ENCODE peak calls at places on chromosomes 13 and 19, in four cellular contexts. One of them, this sample, is unnamed.

GRCh38 chr19:43439183-43440063 is 24.7 kb downstream of the TEX101 start:
- DNase-seq in neuronal stem cell: no peak
- DNase-seq in H1: no peak
- DNase-seq in H9: no peak
- DNase-seq in this sample: no peak

GRCh38 chr13:27353653-27354052 is 70.8 kb upstream of the GTF3A start:
- DNase-seq in neuronal stem cell: no peak
- DNase-seq in H1: no peak
- DNase-seq in H9: no peak
- DNase-seq in this sample: no peak

GRCh38 chr13:33352520-33352919 is 67.0 kb upstream of the STARD13 start:
- DNase-seq in neuronal stem cell: no peak
- DNase-seq in H1: no peak
- DNase-seq in H9: no peak
- DNase-seq in this sample: no peak

GRCh38 chr19:33032218-33032781 is 32.4 kb downstream of the RHPN2 start:
- DNase-seq in neuronal stem cell: no peak
- DNase-seq in H1: no peak
- DNase-seq in H9: no peak
- DNase-seq in this sample: no peak

GRCh38 chr13:57595775-57596174 is 35.8 kb upstream of the PCDH17 start:
- DNase-seq in neuronal stem cell: no peak
- DNase-seq in H1: no peak
- DNase-seq in H9: no peak
- DNase-seq in this sample: no peak

GRCh38 chr19:35468637-35469036 is 20.6 kb downstream of the FFAR2 start:
- DNase-seq in neuronal stem cell: no peak
- DNase-seq in H1: no peak
- DNase-seq in H9: peak
- DNase-seq in this sample: no peak

GRCh38 chr19:55549500-55550320 is 4.4 kb upstream of the SBK3 start:
- DNase-seq in neuronal stem cell: peak
- DNase-seq in H1: no peak
- DNase-seq in H9: peak
- DNase-seq in this sample: peak

GRCh38 chr13:64640002-64640401 is 2590.1 kb downstream of the PCDH9 start:
- DNase-seq in neuronal stem cell: no peak
- DNase-seq in H1: no peak
- DNase-seq in H9: no peak
- DNase-seq in this sample: no peak

GRCh38 chr19:58409010-58409790 is 751 bp downstream of the ZNF584 start:
- DNase-seq in neuronal stem cell: no peak
- DNase-seq in H1: no peak
- DNase-seq in H9: peak
- DNase-seq in this sample: peak

GRCh38 chr19:41597600-41598041 is 21.7 kb downstream of the CEACAM21 start:
- DNase-seq in neuronal stem cell: peak
- DNase-seq in H1: no peak
- DNase-seq in H9: peak
- DNase-seq in this sample: peak

GRCh38 chr19:10760268-10760944 is 42.5 kb downstream of the DNM2 start:
- DNase-seq in neuronal stem cell: no peak
- DNase-seq in H1: no peak
- DNase-seq in H9: no peak
- DNase-seq in this sample: peak

GRCh38 chr13:48728226-48728625 is 74.5 kb downstream of the CYSLTR2 start:
- DNase-seq in neuronal stem cell: no peak
- DNase-seq in H1: no peak
- DNase-seq in H9: no peak
- DNase-seq in this sample: no peak

GRCh38 chr19:5128932-5129389 is 160.0 kb downstream of the KDM4B start:
- DNase-seq in neuronal stem cell: no peak
- DNase-seq in H1: no peak
- DNase-seq in H9: no peak
- DNase-seq in this sample: no peak

GRCh38 chr19:4713384-4713951 is 10.2 kb downstream of the DPP9 start:
- DNase-seq in neuronal stem cell: no peak
- DNase-seq in H1: no peak
- DNase-seq in H9: no peak
- DNase-seq in this sample: peak

GRCh38 chr13:35909837-35910236 is 221.3 kb downstream of the DCLK1 start:
- DNase-seq in neuronal stem cell: no peak
- DNase-seq in H1: no peak
- DNase-seq in H9: no peak
- DNase-seq in this sample: no peak

GRCh38 chr19:2607712-2608601 is 94.5 kb downstream of the GNG7 start:
- DNase-seq in neuronal stem cell: no peak
- DNase-seq in H1: no peak
- DNase-seq in H9: no peak
- DNase-seq in this sample: no peak

GRCh38 chr19:10112037-10112751 is 701 bp downstream of the P2RY11 start:
- DNase-seq in neuronal stem cell: no peak
- DNase-seq in H1: no peak
- DNase-seq in H9: no peak
- DNase-seq in this sample: no peak

GRCh38 chr19:54662730-54663129 is at the start of gene LILRB4:
- DNase-seq in neuronal stem cell: no peak
- DNase-seq in H1: no peak
- DNase-seq in H9: no peak
- DNase-seq in this sample: peak

GRCh38 chr19:51219307-51219706 is 5.6 kb upstream of the CD33 start:
- DNase-seq in neuronal stem cell: no peak
- DNase-seq in H1: no peak
- DNase-seq in H9: no peak
- DNase-seq in this sample: no peak

GRCh38 chr13:77328819-77329132 is 1.9 kb upstream of the MYCBP2 start:
- DNase-seq in neuronal stem cell: no peak
- DNase-seq in H1: no peak
- DNase-seq in H9: no peak
- DNase-seq in this sample: no peak

GRCh38 chr13:25847145-25847544 is 204.7 kb downstream of the SHISA2 start:
- DNase-seq in neuronal stem cell: no peak
- DNase-seq in H1: no peak
- DNase-seq in H9: no peak
- DNase-seq in this sample: no peak

GRCh38 chr13:100833427-100833826 is 158.8 kb upstream of the TMTC4 start:
- DNase-seq in neuronal stem cell: no peak
- DNase-seq in H1: no peak
- DNase-seq in H9: no peak
- DNase-seq in this sample: no peak

GRCh38 chr13:100128838-100129237 is 39.9 kb downstream of the PCCA start:
- DNase-seq in neuronal stem cell: no peak
- DNase-seq in H1: no peak
- DNase-seq in H9: no peak
- DNase-seq in this sample: no peak

GRCh38 chr13:72198042-72198441 is 331.0 kb upstream of the DACH1 start:
- DNase-seq in neuronal stem cell: no peak
- DNase-seq in H1: no peak
- DNase-seq in H9: no peak
- DNase-seq in this sample: no peak

GRCh38 chr19:7413629-7414028 is 64.9 kb downstream of the ARHGEF18 start:
- DNase-seq in neuronal stem cell: no peak
- DNase-seq in H1: no peak
- DNase-seq in H9: no peak
- DNase-seq in this sample: no peak

GRCh38 chr19:7418575-7418974 is 69.8 kb downstream of the ARHGEF18 start:
- DNase-seq in neuronal stem cell: no peak
- DNase-seq in H1: no peak
- DNase-seq in H9: no peak
- DNase-seq in this sample: no peak

GRCh38 chr19:7417671-7418324 is 69.1 kb downstream of the ARHGEF18 start:
- DNase-seq in neuronal stem cell: no peak
- DNase-seq in H1: no peak
- DNase-seq in H9: no peak
- DNase-seq in this sample: no peak

GRCh38 chr19:7415857-7416371 is 67.2 kb downstream of the ARHGEF18 start:
- DNase-seq in neuronal stem cell: no peak
- DNase-seq in H1: no peak
- DNase-seq in H9: no peak
- DNase-seq in this sample: no peak

GRCh38 chr19:7415163-7415856 is 66.6 kb downstream of the ARHGEF18 start:
- DNase-seq in neuronal stem cell: no peak
- DNase-seq in H1: no peak
- DNase-seq in H9: no peak
- DNase-seq in this sample: no peak
- H2BK12ac ChIP-seq in neuronal stem cell: peak
- H2BK12ac ChIP-seq in H1: no peak
- H2BK12ac ChIP-seq in H9: no peak
- H2BK12ac ChIP-seq in this sample: no peak

GRCh38 chr13:99013951-99014350 is 36.1 kb upstream of the DOCK9 start:
- DNase-seq in neuronal stem cell: no peak
- DNase-seq in H1: no peak
- DNase-seq in H9: no peak
- DNase-seq in this sample: no peak

GRCh38 chr13:99014391-99014988 is 36.6 kb upstream of the DOCK9 start:
- DNase-seq in neuronal stem cell: no peak
- DNase-seq in H1: no peak
- DNase-seq in H9: no peak
- DNase-seq in this sample: no peak

GRCh38 chr13:99015606-99016520 is 38.0 kb upstream of the DOCK9 start:
- DNase-seq in neuronal stem cell: no peak
- DNase-seq in H1: no peak
- DNase-seq in H9: no peak
- DNase-seq in this sample: no peak

GRCh38 chr13:99022953-99023352 is 45.1 kb upstream of the DOCK9 start:
- DNase-seq in neuronal stem cell: no peak
- DNase-seq in H1: no peak
- DNase-seq in H9: no peak
- DNase-seq in this sample: no peak

DNA sequence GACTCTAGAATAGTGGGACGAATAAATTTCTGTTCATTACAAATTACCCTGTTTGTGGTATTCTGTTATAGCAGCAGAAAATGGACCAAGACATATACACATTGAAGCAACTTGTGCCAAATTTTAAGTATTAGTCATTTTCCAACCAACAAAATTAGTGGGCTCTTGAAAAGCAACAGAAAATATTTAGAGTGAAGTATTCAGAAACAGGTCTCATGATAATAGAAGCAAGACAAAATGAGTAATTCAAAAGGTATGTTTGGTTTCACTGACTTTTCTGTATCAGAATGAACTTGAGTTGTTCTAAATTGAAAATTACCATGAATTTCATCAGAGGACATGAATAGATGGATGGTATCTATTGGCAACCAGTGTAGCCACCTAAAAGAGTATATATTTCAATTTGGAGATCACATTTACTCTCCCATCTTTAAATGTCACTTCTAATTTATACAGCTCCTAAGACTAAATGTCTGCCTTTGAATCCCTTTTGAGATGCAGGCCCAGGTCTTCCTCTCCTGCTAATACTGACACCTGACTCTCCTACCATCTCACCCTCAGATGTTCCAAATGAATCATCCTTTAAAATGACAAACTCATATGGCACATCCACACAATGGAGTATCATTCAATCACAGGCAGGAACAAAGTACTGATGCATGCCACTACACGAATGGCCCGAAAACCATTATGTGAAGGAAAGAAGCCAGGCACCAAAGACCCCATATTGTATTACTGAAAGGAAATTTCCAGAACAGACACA is 40.7 kb upstream of the DOCK9 start:
- DNase-seq in neuronal stem cell: no peak
- DNase-seq in H1: no peak
- DNase-seq in H9: no peak
- DNase-seq in this sample: peak
- H3K4ac ChIP-seq in neuronal stem cell: no peak
- H3K4ac ChIP-seq in H1: no peak
- H3K4ac ChIP-seq in H9: no peak
- H3K4ac ChIP-seq in this sample: peak

GRCh38 chr13:54029720-54030119 is 1001.1 kb downstream of the OLFM4 start:
- DNase-seq in neuronal stem cell: no peak
- DNase-seq in H1: no peak
- DNase-seq in H9: no peak
- DNase-seq in this sample: no peak

GRCh38 chr13:54029226-54029625 is 1000.6 kb downstream of the OLFM4 start:
- DNase-seq in neuronal stem cell: peak
- DNase-seq in H1: peak
- DNase-seq in H9: no peak
- DNase-seq in this sample: peak

GRCh38 chr13:54033323-54033861 is 1004.8 kb downstream of the OLFM4 start:
- DNase-seq in neuronal stem cell: no peak
- DNase-seq in H1: no peak
- DNase-seq in H9: no peak
- DNase-seq in this sample: no peak

DNA sequence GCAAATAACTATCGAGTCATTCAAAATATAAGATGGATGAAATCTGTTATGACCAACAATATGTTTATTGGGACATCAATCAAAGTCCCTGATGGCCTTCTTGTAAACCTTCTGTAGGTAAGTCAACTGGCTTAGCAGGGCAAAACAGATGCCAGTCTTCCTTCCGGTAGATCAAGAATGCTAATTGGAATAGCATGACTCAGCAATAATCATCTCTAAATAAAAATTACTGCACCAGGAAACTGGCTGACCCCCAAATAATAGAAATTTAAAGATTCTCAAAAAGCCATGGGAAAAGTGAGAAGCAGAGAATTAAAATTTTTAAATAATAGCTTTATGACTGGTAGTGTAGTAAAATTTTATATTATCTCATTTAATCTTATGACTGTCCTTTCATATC is 1005.4 kb downstream of the OLFM4 start:
- DNase-seq in neuronal stem cell: no peak
- DNase-seq in H1: no peak
- DNase-seq in H9: no peak
- DNase-seq in this sample: no peak
- H2BK12ac ChIP-seq in neuronal stem cell: no peak
- H2BK12ac ChIP-seq in H1: no peak
- H2BK12ac ChIP-seq in H9: no peak
- H2BK12ac ChIP-seq in this sample: no peak

DNA sequence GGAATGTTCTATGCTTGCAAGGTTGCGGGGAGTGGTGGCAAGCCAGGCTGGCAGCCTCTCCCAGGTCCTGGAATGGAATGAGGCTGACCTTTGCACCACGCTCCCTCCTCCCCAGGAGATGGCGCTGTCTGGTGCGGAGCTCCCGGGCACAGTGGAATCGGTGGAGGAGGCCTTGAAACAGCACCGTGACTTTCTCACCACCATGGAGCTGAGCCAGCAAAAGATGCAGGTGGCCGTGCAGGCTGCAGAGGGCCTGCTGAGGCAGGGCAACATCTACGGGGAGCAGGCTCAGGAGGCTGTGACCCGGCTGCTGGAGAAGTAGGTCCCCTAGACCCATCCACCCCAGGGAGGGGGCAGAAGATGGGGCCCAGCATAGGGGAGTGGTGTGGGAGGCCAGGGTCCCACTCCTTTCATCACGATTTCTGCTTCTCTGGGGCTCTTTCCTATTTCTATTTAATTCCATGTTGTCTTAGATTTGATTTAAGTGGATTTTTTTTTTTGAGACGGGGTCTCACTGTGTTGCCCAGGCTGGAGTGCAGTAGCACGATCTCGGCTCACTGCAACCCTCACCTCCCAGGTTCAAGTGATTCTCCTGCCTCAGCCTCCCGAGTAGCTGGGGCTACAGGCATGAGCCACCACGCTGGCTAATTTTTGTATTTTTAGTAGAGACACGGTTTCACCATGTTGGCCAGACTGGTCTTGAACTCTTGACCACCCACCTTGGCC is 53.2 kb upstream of the SHKBP1 start:
- DNase-seq in neuronal stem cell: peak
- DNase-seq in H1: no peak
- DNase-seq in H9: peak
- DNase-seq in this sample: peak
- H3K4ac ChIP-seq in neuronal stem cell: no peak
- H3K4ac ChIP-seq in H1: no peak
- H3K4ac ChIP-seq in H9: no peak
- H3K4ac ChIP-seq in this sample: no peak

GRCh38 chr13:102798653-102799543 is at the start of the genes BIVM and POGLUT2:
- DNase-seq in neuronal stem cell: peak
- DNase-seq in H1: peak
- DNase-seq in H9: peak
- DNase-seq in this sample: peak
- H2BK12ac ChIP-seq in neuronal stem cell: no peak
- H2BK12ac ChIP-seq in H1: no peak
- H2BK12ac ChIP-seq in H9: no peak
- H2BK12ac ChIP-seq in this sample: no peak